ENCODE peak calls at places on chromosome 6, in seven cellular contexts. E is midbrain, Z is HuH-7.5, F is fibroblast of lung, P is SK-MEL-5, B is astrocyte of the spinal cord, G is GM12865. X is an unnamed sample.

GRCh38 chr6:292506-293184 is 358 bp downstream of the DUSP22 start:
- DNase-seq in E (no peak), Z (peak; percentile 33), F (peak; percentile 44), P (peak; percentile 62), B (peak; percentile 54), G (peak; percentile 97), X (peak; percentile 55)

GRCh38 chr6:71157350-71157749 is 131.3 kb upstream of the OGFRL1 start:
- DNase-seq in E (no peak), Z (no peak), F (no peak), P (no peak), B (no peak), G (no peak), X (no peak)

GRCh38 chr6:157570752-157571151 is 189.8 kb downstream of the ZDHHC14 start:
- DNase-seq in E (no peak), Z (no peak), F (no peak), P (no peak), B (no peak), G (peak; percentile 43), X (no peak)

GRCh38 chr6:169215201-169215661 is 38.4 kb downstream of the THBS2 start:
- DNase-seq in E (peak; percentile 12), Z (no peak), F (peak; percentile 44), P (no peak), B (peak; percentile 53), G (no peak), X (peak; percentile 17)

GRCh38 chr6:33490621-33491020 is 36.2 kb downstream of the ZBTB9 start:
- DNase-seq in E (no peak), Z (no peak), F (no peak), P (no peak), B (no peak), G (no peak), X (no peak)

GRCh38 chr6:15561447-15562199 is 101.2 kb downstream of the DTNBP1 start:
- DNase-seq in E (no peak), Z (no peak), F (no peak), P (no peak), B (no peak), G (no peak), X (no peak)

GRCh38 chr6:51152594-51152993 is 333.9 kb downstream of the TFAP2B start:
- DNase-seq in E (no peak), Z (no peak), F (no peak), P (no peak), B (no peak), G (no peak), X (no peak)

GRCh38 chr6:163596174-163596573 is 181.7 kb downstream of the QKI start:
- DNase-seq in E (no peak), Z (no peak), F (no peak), P (no peak), B (no peak), G (no peak), X (no peak)

GRCh38 chr6:13488015-13488895 is 855 bp upstream of the GFOD1 start:
- DNase-seq in E (no peak), Z (no peak), F (peak; percentile 64), P (no peak), B (no peak), G (peak; percentile 45), X (no peak)

GRCh38 chr6:167676666-167677421 is 149.9 kb upstream of the AFDN start:
- DNase-seq in E (no peak), Z (no peak), F (no peak), P (no peak), B (no peak), G (no peak), X (no peak)

GRCh38 chr6:39182604-39183003 is 46.7 kb downstream of the KCNK5 start:
- DNase-seq in E (no peak), Z (no peak), F (no peak), P (no peak), B (no peak), G (no peak), X (no peak)